ENCODE peak calls at places on chromosome 19, in eight cellular contexts. C, E, S, P, W, K, G and L are unnamed samples. For H3K4me1 and H3K27me3, the result is how much of the 10 kb centered on the place peaks cover.

GRCh38 chr19:34120846-34121639 is 51.3 kb upstream of the LSM14A start:
- DNase-seq in C (peak), E (peak), S (peak), P (no peak), W (peak), K (peak), G (no peak), L (no peak)

GRCh38 chr19:19151418-19151817 is 13.1 kb upstream of the TMEM161A start:
- DNase-seq in C (no peak), E (no peak), S (no peak), P (no peak), W (no peak), K (no peak), G (no peak), L (no peak)

GRCh38 chr19:23481043-23481442 is 85.8 kb upstream of the ZNF91 start:
- DNase-seq in C (no peak), E (no peak), S (no peak), P (no peak), W (no peak), K (peak), G (no peak), L (no peak)

GRCh38 chr19:50555447-50556235 is 12.6 kb downstream of the LRRC4B start:
- DNase-seq in C (peak), E (no peak), S (no peak), P (no peak), W (no peak), K (no peak), G (no peak), L (no peak)

GRCh38 chr19:54421521-54421920 is 6.3 kb downstream of the TTYH1 start:
- DNase-seq in C (no peak), E (no peak), S (no peak), P (no peak), W (no peak), K (no peak), G (no peak), L (no peak)

GRCh38 chr19:6108721-6109633 is 1.3 kb downstream of the RFX2 start:
- DNase-seq in C (peak), E (peak), S (peak), P (peak), W (peak), K (peak), G (peak), L (no peak)

GRCh38 chr19:40610396-40611064 is 9.4 kb downstream of the LTBP4 start:
- DNase-seq in C (peak), E (no peak), S (peak), P (no peak), W (peak), K (peak), G (peak), L (no peak)

GRCh38 chr19:4861147-4861546 is 6.3 kb downstream of the PLIN3 start:
- DNase-seq in C (no peak), E (no peak), S (no peak), P (no peak), W (no peak), K (no peak), G (peak), L (no peak)

GRCh38 chr19:35468637-35469036 is 20.6 kb downstream of the FFAR2 start:
- DNase-seq in C (peak), E (peak), S (peak), P (no peak), W (peak), K (peak), G (no peak), L (peak)

GRCh38 chr19:32519023-32519422 is 62.0 kb upstream of the PDCD5 start:
- DNase-seq in C (no peak), E (no peak), S (no peak), P (no peak), W (no peak), K (no peak), G (no peak), L (no peak)

GRCh38 chr19:46886546-46887239 is 25.9 kb downstream of the ARHGAP35 start:
- DNase-seq in C (no peak), E (no peak), S (no peak), P (no peak), W (peak), K (no peak), G (no peak), L (no peak)

GRCh38 chr19:16446108-16447014 is 25.4 kb downstream of the EPS15L1 start:
- DNase-seq in C (no peak), E (no peak), S (no peak), P (no peak), W (no peak), K (no peak), G (no peak), L (no peak)

GRCh38 chr19:38277969-38278680 is 13.8 kb downstream of the SPINT2 start:
- DNase-seq in C (no peak), E (peak), S (no peak), P (peak), W (peak), K (no peak), G (no peak), L (no peak)

GRCh38 chr19:19418548-19419260 is 13.2 kb downstream of the GATAD2A start:
- DNase-seq in C (no peak), E (no peak), S (no peak), P (no peak), W (no peak), K (no peak), G (no peak), L (no peak)

GRCh38 chr19:342128-342455 is 2.5 kb downstream of the MIER2 start:
- DNase-seq in C (no peak), E (no peak), S (no peak), P (no peak), W (no peak), K (no peak), G (no peak), L (no peak)

GRCh38 chr19:343451-343931 is 1.1 kb downstream of the MIER2 start:
- DNase-seq in C (no peak), E (no peak), S (no peak), P (no peak), W (peak), K (peak), G (no peak), L (no peak)

GRCh38 chr19:340620-341385 is 3.8 kb downstream of the MIER2 start:
- DNase-seq in C (no peak), E (no peak), S (no peak), P (no peak), W (no peak), K (no peak), G (no peak), L (no peak)

GRCh38 chr19:342801-343421 is 1.7 kb downstream of the MIER2 start:
- DNase-seq in C (no peak), E (peak), S (no peak), P (peak), W (peak), K (peak), G (no peak), L (no peak)

DNA sequence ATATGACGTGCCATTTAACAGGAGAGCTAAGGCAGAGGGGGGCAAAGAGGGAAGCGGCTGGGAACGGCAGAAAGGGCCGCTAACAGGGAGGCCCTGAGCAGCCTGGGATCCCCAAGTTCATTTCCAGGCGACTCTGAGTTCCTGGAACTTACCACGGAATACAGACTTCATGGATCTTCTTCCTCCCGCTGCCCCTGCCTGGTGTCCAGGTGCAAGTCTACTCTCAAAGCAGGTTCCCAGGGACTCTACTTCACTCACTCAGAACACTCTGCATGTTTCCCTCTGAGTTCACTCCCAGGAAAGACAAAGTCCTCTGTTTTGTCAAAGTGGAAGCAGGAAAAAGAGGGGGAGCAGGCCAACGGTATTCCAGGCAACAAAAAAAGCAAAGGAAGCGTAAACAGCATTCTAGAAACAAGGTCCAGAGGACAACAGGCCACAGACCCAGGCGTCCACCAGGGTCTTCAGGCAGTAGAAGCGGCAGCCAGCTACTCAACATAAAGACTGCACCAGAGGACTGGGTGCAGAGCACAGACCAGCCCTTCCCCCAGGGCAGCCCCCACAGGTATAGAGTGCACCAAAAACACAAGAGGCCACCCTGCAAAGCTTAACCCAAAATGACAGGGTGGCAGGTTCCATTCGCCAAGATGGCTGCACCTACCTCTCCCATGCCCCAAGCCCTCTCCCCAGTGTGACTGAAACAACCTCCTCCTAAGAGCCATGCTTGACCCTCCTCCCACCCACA is 3.0 kb downstream of the MIER2 start:
- DNase-seq in C (no peak), E (no peak), S (no peak), P (no peak), W (no peak), K (no peak), G (no peak), L (no peak)
- H3K4me3 ChIP-seq in C (no peak), E (peak), S (no peak), P (no peak), W (peak), K (no peak), G (no peak), L (no peak)

GRCh38 chr19:48203227-48203793 is 32.8 kb downstream of the ZSWIM9 start:
- DNase-seq in C (no peak), E (no peak), S (no peak), P (no peak), W (no peak), K (no peak), G (no peak), L (no peak)
- H3K4me1 ChIP-seq in C (under half), E (under half), S (under half), P (under half), W (under half), K (under half), G (under half), L (under half)

GRCh38 chr19:42628411-42629135 is 33.8 kb upstream of the CEACAM8 start:
- DNase-seq in C (no peak), E (no peak), S (no peak), P (no peak), W (peak), K (no peak), G (no peak), L (no peak)
- H3K27me3 ChIP-seq in C (under half), E (under half), S (under half), P (under half), W (half or more), K (under half), G (under half), L (under half)

GRCh38 chr19:17743874-17744273 is 7.4 kb upstream of the FCHO1 start:
- DNase-seq in C (no peak), E (peak), S (no peak), P (no peak), W (peak), K (peak), G (no peak), L (no peak)

GRCh38 chr19:17741456-17741855 is 9.8 kb upstream of the FCHO1 start:
- DNase-seq in C (no peak), E (no peak), S (no peak), P (no peak), W (no peak), K (no peak), G (no peak), L (no peak)

GRCh38 chr19:17737690-17738153 is 13.6 kb upstream of the FCHO1 start:
- DNase-seq in C (no peak), E (peak), S (no peak), P (no peak), W (no peak), K (peak), G (no peak), L (no peak)

GRCh38 chr19:17735410-17735809 is 15.9 kb upstream of the FCHO1 start:
- DNase-seq in C (no peak), E (no peak), S (no peak), P (no peak), W (no peak), K (no peak), G (no peak), L (no peak)

GRCh38 chr19:17739121-17739875 is 12.0 kb upstream of the FCHO1 start:
- DNase-seq in C (no peak), E (no peak), S (no peak), P (no peak), W (no peak), K (no peak), G (no peak), L (no peak)
- H3K4me3 ChIP-seq in C (no peak), E (no peak), S (no peak), P (no peak), W (no peak), K (no peak), G (no peak), L (no peak)

GRCh38 chr19:28420731-28421550 is 792.0 kb downstream of the UQCRFS1 start:
- DNase-seq in C (no peak), E (no peak), S (no peak), P (no peak), W (peak), K (peak), G (no peak), L (no peak)
- H3K4me1 ChIP-seq in C (under half), E (under half), S (under half), P (under half), W (under half), K (under half), G (under half), L (under half)

DNA sequence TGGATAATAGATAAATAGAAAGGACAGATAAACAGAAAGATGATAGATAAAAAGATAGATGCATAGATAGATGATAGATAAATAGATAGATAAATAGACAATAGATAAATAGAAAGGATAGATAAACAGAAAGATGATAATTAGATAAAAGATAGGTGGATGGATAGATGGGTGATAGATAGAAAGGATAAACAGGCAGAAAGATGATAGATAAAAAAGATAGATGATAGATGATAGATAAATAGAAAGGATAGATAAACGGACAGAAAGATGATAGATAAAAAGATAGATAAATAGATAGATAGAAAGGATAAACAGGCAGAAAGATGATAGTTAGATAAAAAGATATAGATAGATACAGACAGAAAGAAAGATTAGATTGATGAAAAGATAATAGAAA is 92.3 kb upstream of the UQCRFS1 start:
- DNase-seq in C (no peak), E (no peak), S (no peak), P (no peak), W (no peak), K (no peak), G (no peak), L (no peak)
- H3K27me3 ChIP-seq in C (half or more), E (under half), S (under half), P (under half), W (under half), K (under half), G (under half), L (under half)

DNA sequence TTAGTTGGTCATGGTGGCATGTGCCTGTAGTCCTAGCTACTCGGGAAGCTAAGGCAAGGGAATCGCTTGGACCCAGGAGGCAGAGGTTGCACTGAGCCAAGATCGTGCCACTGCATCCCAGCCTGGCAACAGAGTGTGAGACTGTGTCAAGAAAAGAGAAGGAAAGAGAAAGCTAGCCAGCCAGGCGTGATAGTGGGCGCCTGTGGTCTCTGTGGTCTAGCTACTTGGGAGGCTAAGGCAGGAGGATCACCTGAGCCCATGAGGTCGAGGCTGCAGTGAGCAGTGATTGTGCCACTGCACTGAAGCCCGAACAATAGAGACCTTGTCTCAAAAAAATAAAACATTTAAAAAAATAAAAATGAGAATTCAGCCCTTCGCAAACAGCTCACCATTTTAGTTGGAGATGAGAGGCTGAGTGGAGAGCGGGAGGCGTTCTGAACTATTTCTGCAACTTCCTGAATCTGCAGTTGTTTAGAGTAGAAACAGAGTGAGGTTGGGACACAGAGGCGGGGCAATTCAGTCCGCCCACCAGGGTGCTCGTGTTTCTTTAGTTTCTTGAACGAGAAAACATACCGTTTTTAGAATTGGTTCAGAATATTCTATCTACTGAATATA is 33.2 kb downstream of the TIMM13 start:
- DNase-seq in C (no peak), E (no peak), S (no peak), P (no peak), W (no peak), K (no peak), G (no peak), L (no peak)
- H3K4me3 ChIP-seq in C (no peak), E (no peak), S (no peak), P (no peak), W (no peak), K (no peak), G (no peak), L (no peak)

GRCh38 chr19:9037415-9038062 is 27.3 kb upstream of the MUC16 start:
- DNase-seq in C (no peak), E (no peak), S (no peak), P (peak), W (no peak), K (no peak), G (no peak), L (no peak)
- H3K4me1 ChIP-seq in C (under half), E (under half), S (under half), P (under half), W (under half), K (under half), G (under half), L (under half)